ENCODE peak calls at places on chromosome 7, in five cellular contexts. Y, L, W, O and V are unnamed samples.

GRCh38 chr7:49773939-49774458 is 561 bp downstream of the VWC2 start:
- DNase-seq in W (no peak), L (peak), Y (peak), O (no peak), V (no peak)

GRCh38 chr7:132218876-132219275 is 357.4 kb downstream of the PLXNA4 start:
- DNase-seq in W (no peak), O (no peak), Y (no peak), L (no peak), V (peak)

GRCh38 chr7:71735961-71736556 is 604.1 kb downstream of the GALNT17 start:
- DNase-seq in Y (peak), O (no peak), W (peak), L (peak), V (peak)

GRCh38 chr7:82729172-82730030 is 285.8 kb upstream of the CACNA2D1 start:
- DNase-seq in L (no peak), Y (peak), O (no peak), W (peak), V (peak)

GRCh38 chr7:106031271-106032029 is 68.4 kb downstream of the CDHR3 start:
- DNase-seq in Y (no peak), W (no peak), O (no peak), L (no peak), V (no peak)

GRCh38 chr7:90092467-90092866 is 61.8 kb upstream of the STEAP1 start:
- DNase-seq in W (no peak), Y (no peak), L (no peak), O (no peak), V (no peak)

GRCh38 chr7:86904949-86905834 is 154.3 kb downstream of the ELAPOR2 start:
- DNase-seq in O (no peak), W (peak), Y (peak), L (no peak), V (peak)

GRCh38 chr7:54615545-54615944 is 73.4 kb downstream of the VSTM2A start:
- DNase-seq in W (no peak), L (no peak), Y (no peak), O (no peak), V (no peak)

GRCh38 chr7:78203042-78203720 is 404.6 kb downstream of the PHTF2 start:
- DNase-seq in L (no peak), Y (no peak), O (no peak), W (no peak), V (no peak)

GRCh38 chr7:22666732-22667131 is 60.3 kb upstream of the IL6 start:
- DNase-seq in O (no peak), L (no peak), Y (no peak), W (no peak), V (no peak)

GRCh38 chr7:73850781-73851207 is 8.5 kb upstream of the METTL27 start:
- DNase-seq in O (no peak), L (no peak), W (peak), Y (no peak), V (no peak)

GRCh38 chr7:117808273-117808868 is 64.9 kb downstream of the CTTNBP2 start:
- DNase-seq in W (no peak), Y (no peak), O (no peak), L (no peak), V (no peak)

GRCh38 chr7:42928754-42929153 is 3.2 kb downstream of the PSMA2 start:
- DNase-seq in W (no peak), Y (no peak), O (no peak), L (no peak), V (no peak)

GRCh38 chr7:121393005-121393366 is 3.1 kb downstream of the FAM3C start:
- DNase-seq in W (no peak), L (no peak), O (no peak), Y (no peak), V (no peak)

GRCh38 chr7:87506243-87507180 is 31.0 kb upstream of the ABCB4 start:
- DNase-seq in W (no peak), O (no peak), L (no peak), Y (peak), V (peak)

GRCh38 chr7:55964802-55965470 is 551 bp downstream of the NIPSNAP2 start:
- DNase-seq in W (no peak), Y (peak), O (no peak), L (no peak), V (peak)

GRCh38 chr7:135165862-135166261 is 4.6 kb downstream of the CYREN start:
- DNase-seq in W (no peak), Y (no peak), L (no peak), O (no peak), V (no peak)

GRCh38 chr7:30927559-30927958 is 15.9 kb downstream of the AQP1 start:
- DNase-seq in W (no peak), L (peak), Y (peak), O (no peak), V (no peak)

GRCh38 chr7:25392571-25393338 is 164.5 kb upstream of the NPVF start:
- DNase-seq in L (no peak), O (no peak), W (no peak), Y (peak), V (no peak)

GRCh38 chr7:137443616-137444015 is 100.1 kb upstream of the PTN start:
- DNase-seq in W (no peak), O (no peak), Y (no peak), L (no peak), V (no peak)

GRCh38 chr7:112853429-112853828 is 63.2 kb upstream of the TMEM168 start:
- DNase-seq in O (no peak), W (no peak), L (no peak), Y (no peak), V (no peak)

DNA sequence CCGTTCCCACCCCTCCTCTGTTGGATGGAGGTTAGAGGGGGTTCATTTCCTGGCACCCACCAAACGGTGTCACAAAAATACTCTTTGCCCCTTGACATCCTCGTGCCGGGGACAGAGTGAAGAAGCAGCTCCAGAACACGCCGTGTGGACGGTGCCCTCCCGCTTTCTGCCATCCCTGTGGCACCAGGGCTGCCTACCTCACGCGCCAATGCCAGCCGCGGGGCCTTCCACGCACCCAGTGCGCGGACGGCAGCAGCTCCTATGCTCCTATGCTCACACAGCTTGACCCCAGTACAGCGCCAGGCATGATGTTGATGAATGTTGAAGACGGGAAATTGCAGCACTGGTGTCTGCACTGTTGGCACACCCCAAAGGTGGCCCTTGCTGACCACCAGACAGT is 507.2 kb upstream of the FOXK1 start:
- DNase-seq in Y (no peak), L (no peak), O (no peak), W (no peak), V (no peak)
- H3K4me2 ChIP-seq in Y (no peak), L (no peak), O (no peak), W (no peak), V (no peak)

GRCh38 chr7:16986775-16987174 is 105.0 kb upstream of the AGR3 start:
- DNase-seq in L (no peak), W (no peak), O (no peak), Y (no peak), V (no peak)

GRCh38 chr7:16980539-16980938 is 98.8 kb upstream of the AGR3 start:
- DNase-seq in O (no peak), Y (no peak), L (no peak), W (no peak), V (no peak)

GRCh38 chr7:16985621-16986020 is 103.8 kb upstream of the AGR3 start:
- DNase-seq in L (no peak), O (no peak), W (no peak), Y (no peak), V (no peak)

GRCh38 chr7:16982640-16983103 is 100.9 kb upstream of the AGR3 start:
- DNase-seq in W (peak), O (no peak), L (no peak), Y (peak), V (peak)

GRCh38 chr7:16984346-16984745 is 102.6 kb upstream of the AGR3 start:
- DNase-seq in W (no peak), Y (no peak), O (no peak), L (no peak), V (no peak)
- TF ChIP-seq EP300 in W (no peak), Y (no peak), O (no peak), L (no peak), V (no peak)

GRCh38 chr7:142104550-142105527 is 6.7 kb upstream of the MGAM2 start:
- DNase-seq in O (no peak), L (no peak), W (no peak), Y (no peak), V (peak)
- H2AFZ ChIP-seq in O (no peak), L (no peak), W (no peak), Y (no peak), V (no peak)

GRCh38 chr7:28520074-28521015 is 108.0 kb downstream of the CREB5 start:
- DNase-seq in L (no peak), O (no peak), W (no peak), Y (no peak), V (no peak)

GRCh38 chr7:28512648-28513435 is 100.5 kb downstream of the CREB5 start:
- DNase-seq in Y (no peak), W (no peak), O (no peak), L (no peak), V (no peak)

GRCh38 chr7:28517206-28517605 is 104.9 kb downstream of the CREB5 start:
- DNase-seq in Y (no peak), W (no peak), L (no peak), O (no peak), V (no peak)

GRCh38 chr7:28516390-28517145 is 104.2 kb downstream of the CREB5 start:
- DNase-seq in Y (no peak), L (peak), W (no peak), O (no peak), V (no peak)

DNA sequence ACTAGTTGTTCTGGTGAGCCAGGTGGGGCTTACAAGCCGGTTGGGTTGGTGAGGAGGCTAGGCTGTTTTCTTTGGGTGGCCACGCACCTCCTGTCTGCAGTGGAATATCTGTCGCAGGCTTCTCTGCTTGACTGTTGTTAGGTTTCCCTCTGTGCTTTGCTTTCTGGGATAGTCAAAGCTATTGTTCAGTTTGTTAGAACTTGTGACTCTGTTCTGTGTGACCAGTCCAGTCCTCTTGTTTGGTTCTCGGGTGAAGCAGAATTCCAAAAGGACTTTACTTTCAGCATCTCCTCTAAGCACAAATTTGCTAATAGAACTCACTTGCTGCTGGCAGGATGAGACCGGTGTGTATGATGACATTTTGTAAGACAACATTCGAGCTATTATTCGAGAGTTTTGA is 105.3 kb downstream of the CREB5 start:
- DNase-seq in L (no peak), Y (no peak), W (no peak), O (no peak), V (no peak)
- H3K4me2 ChIP-seq in L (peak), Y (no peak), W (no peak), O (no peak), V (no peak)

DNA sequence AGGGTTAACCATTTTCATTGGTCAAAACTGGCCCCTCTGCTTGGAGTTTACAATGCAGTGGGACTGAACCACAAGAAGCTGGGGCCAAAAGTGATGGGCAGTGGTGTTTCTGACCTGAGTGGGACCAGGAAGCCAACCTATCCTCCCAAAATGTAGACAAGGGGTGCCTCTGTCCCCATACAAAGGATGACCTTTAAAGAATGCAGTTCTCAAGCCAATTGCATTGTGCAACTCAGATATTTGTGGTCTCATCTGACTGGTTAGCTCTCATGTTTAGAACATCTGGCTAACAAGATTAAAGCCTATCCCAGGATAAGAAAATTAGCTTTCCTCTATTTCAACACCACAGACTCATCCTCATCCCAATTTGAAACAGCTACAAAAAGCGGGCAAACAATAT is 26.8 kb downstream of the ELMO1 start:
- DNase-seq in L (no peak), W (no peak), Y (no peak), O (no peak), V (no peak)
- TF ChIP-seq EP300 in L (no peak), W (no peak), Y (no peak), O (no peak), V (no peak)

DNA sequence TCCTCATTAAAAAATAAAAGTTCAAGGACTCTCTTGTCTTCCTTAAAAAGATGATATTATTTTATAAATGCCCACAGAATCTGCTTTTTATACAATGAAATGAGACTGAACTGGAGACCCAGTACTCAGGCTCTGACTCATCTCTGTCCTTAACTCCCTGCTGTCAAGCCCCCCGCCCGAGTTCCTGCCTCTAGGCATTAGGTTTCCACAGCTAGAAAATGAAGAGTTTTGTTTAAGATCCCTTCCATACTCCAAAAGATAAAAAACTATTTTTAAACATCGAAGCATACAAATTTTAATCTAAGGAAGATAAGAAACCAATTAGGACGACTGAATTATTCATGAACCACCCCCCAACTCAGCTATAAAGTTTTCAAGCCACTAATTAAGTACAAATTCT is 97.7 kb upstream of the FEZF1 start:
- DNase-seq in L (no peak), W (no peak), O (no peak), Y (no peak), V (no peak)
- H2AFZ ChIP-seq in L (no peak), W (no peak), O (no peak), Y (no peak), V (no peak)

GRCh38 chr7:128793184-128793552 is 1.4 kb downstream of the CCDC136 start:
- DNase-seq in L (no peak), W (no peak), O (no peak), Y (no peak), V (no peak)

GRCh38 chr7:128791121-128791967 is 424 bp upstream of the CCDC136 start:
- DNase-seq in L (peak), Y (peak), O (no peak), W (peak), V (no peak)

GRCh38 chr7:128790297-128791037 is 1.3 kb upstream of the CCDC136 start:
- DNase-seq in Y (peak), O (no peak), W (no peak), L (peak), V (no peak)

GRCh38 chr7:128792471-128793183 is 859 bp downstream of the CCDC136 start:
- DNase-seq in L (no peak), Y (peak), W (peak), O (no peak), V (no peak)

DNA sequence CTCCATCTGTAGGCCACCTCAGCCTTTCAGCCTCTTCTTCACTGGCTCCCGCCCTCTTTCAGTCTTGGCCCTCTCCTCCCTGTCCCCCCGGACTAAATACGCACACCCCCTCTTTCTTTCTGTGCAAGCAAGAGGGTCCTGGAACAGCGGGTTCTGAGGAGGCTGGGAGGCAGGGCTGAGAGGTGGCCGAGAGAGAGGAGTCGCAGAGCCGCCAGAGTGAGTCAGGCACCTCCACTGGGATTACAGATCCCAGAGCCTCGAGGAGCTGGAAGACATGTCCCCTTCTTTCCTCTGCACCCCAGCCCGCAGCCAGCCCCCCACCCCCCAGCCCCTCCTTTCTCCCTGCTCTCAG is at the start of gene CCDC136:
- DNase-seq in Y (no peak), O (no peak), L (no peak), W (no peak), V (no peak)
- H3K4me2 ChIP-seq in Y (peak), O (peak), L (peak), W (peak), V (peak)

DNA sequence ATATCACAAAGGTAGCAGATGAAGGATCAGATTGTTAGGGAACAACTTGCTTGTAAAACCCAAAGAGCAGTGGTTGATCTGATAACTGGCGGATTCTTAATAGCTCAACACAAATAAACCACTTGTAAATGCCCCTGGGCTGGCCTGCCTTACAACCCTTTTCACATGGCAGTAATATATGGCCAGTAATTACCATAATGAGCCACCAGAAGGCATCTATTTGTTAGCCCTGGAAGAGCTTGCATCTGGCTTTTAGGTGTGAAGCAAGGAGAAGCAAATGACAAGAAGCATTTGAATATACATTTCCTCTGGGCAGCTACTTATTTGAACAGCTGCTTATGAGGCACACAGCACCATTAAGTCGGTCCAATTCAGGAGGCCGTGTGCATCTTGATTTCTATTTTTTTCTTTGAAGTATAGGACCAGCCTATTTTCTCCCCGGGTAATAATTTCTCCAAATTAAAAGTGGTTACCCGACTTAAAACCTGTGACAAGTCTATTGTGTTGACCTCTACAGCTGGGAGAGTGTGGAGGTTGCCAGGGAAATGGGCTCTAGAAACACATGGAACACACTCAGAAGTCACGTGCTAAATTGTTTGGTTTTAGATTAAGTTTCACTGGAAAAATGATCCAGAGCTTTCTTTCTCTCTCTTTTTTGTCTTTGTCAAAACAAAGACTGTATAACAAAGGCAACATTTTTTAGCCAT is 113.4 kb downstream of the SEM1 start:
- DNase-seq in O (no peak), L (no peak), Y (peak), W (no peak), V (no peak)
- TF ChIP-seq EP300 in O (no peak), L (no peak), Y (peak), W (no peak), V (no peak)

GRCh38 chr7:2402687-2403013 is 761 bp upstream of the CHST12 start:
- DNase-seq in L (no peak), Y (no peak), O (no peak), W (no peak), V (no peak)
- H2AFZ ChIP-seq in L (no peak), Y (peak), O (peak), W (peak), V (no peak)